ENCODE peak calls at places on chromosomes 3 and 15, in six cellular contexts. V is NCI-H748 treated with DMSO at 0.1 percent for 48 hours, Q is NCI-H82, K is left cardiac atrium, A is fibroblast of lung, I is NCI-H1417. O is an unnamed sample.

GRCh38 chr3:122996038-122996580 is 31.5 kb downstream of the SEMA5B start:
- DNase-seq in A (no peak), Q (peak; percentile 95), K (no peak), V (no peak), I (no peak), O (peak; percentile 14)

GRCh38 chr3:111729087-111729846 is 129.8 kb upstream of the PHLDB2 start:
- DNase-seq in I (no peak), Q (peak; percentile 76), V (no peak), K (peak; percentile 80), A (peak; percentile 95), O (peak; percentile 52)

GRCh38 chr3:128066111-128066510 is 13.9 kb downstream of the SEC61A1 start:
- DNase-seq in A (no peak), I (no peak), Q (peak; percentile 36), V (no peak), K (no peak), O (no peak)

GRCh38 chr15:31150732-31151212 is 49.2 kb upstream of the TRPM1 start:
- DNase-seq in I (no peak), Q (no peak), A (no peak), K (no peak), V (no peak), O (peak; percentile 74)

GRCh38 chr15:70375586-70375985 is 277.9 kb upstream of the TLE3 start:
- DNase-seq in Q (peak; percentile 31), K (no peak), V (no peak), A (no peak), I (no peak), O (no peak)

GRCh38 chr3:71584216-71585061 is 911 bp upstream of the FOXP1 start:
- DNase-seq in I (peak; percentile 77), K (peak; percentile 51), V (peak; percentile 50), Q (peak; percentile 27), A (peak; percentile 71), O (peak; percentile 89)

GRCh38 chr3:63232764-63233396 is 45.2 kb upstream of the SYNPR start:
- DNase-seq in A (peak; percentile 9), Q (peak; percentile 47), I (peak; percentile 4), K (no peak), V (peak; percentile 25), O (no peak)

GRCh38 chr3:138640537-138640936 is 32.0 kb downstream of the FAIM start:
- DNase-seq in K (no peak), I (peak; percentile 2), A (peak; percentile 5), Q (no peak), V (no peak), O (no peak)

GRCh38 chr3:122231781-122232180 is 48.3 kb downstream of the CASR start:
- DNase-seq in I (no peak), K (no peak), Q (no peak), V (no peak), A (no peak), O (no peak)

GRCh38 chr3:99084825-99085224 is 183.3 kb upstream of the DCBLD2 start:
- DNase-seq in V (no peak), Q (no peak), I (no peak), K (no peak), A (peak; percentile 7), O (no peak)

GRCh38 chr15:98774756-98775497 is 126.6 kb downstream of the IGF1R start:
- DNase-seq in K (no peak), I (peak; percentile 71), Q (no peak), V (no peak), A (no peak), O (peak; percentile 80)

GRCh38 chr3:69343875-69344274 is 42.0 kb downstream of the FRMD4B start:
- DNase-seq in Q (no peak), V (no peak), I (no peak), A (no peak), K (no peak), O (no peak)

GRCh38 chr3:135514064-135514455 is 451.5 kb upstream of the PPP2R3A start:
- DNase-seq in I (no peak), A (no peak), Q (no peak), K (no peak), V (no peak), O (no peak)

GRCh38 chr3:73513260-73513659 is 111.5 kb downstream of the PDZRN3 start:
- DNase-seq in A (no peak), V (peak; percentile 11), Q (peak; percentile 6), K (no peak), I (no peak), O (no peak)

GRCh38 chr3:36695769-36696137 is 68.6 kb downstream of the DCLK3 start:
- DNase-seq in K (no peak), Q (no peak), V (no peak), A (peak; percentile 89), I (no peak), O (no peak)

GRCh38 chr3:8236264-8236663 is 265.4 kb upstream of the LMCD1 start:
- DNase-seq in V (no peak), Q (no peak), I (no peak), K (no peak), A (no peak), O (no peak)

GRCh38 chr15:83057660-83058376 is 9.2 kb downstream of the BTBD1 start:
- DNase-seq in A (peak; percentile 44), Q (no peak), V (no peak), K (no peak), I (no peak), O (no peak)

GRCh38 chr3:48999085-48999858 is 7.9 kb upstream of the WDR6 start:
- DNase-seq in V (no peak), I (peak; percentile 86), K (no peak), Q (no peak), A (no peak), O (no peak)

GRCh38 chr3:151091685-151092352 is 6.4 kb downstream of the MED12L start:
- DNase-seq in Q (no peak), V (no peak), K (no peak), I (no peak), A (peak; percentile 52), O (no peak)

GRCh38 chr3:39028466-39028865 is 23.3 kb downstream of the SCN11A start:
- DNase-seq in Q (no peak), V (no peak), A (no peak), K (no peak), I (no peak), O (no peak)

GRCh38 chr15:51223771-51224229 is 114.6 kb downstream of the CYP19A1 start:
- DNase-seq in A (peak; percentile 89), I (no peak), Q (no peak), K (no peak), V (no peak), O (peak; percentile 48)

GRCh38 chr3:118332699-118333098 is 701.9 kb downstream of the IGSF11 start:
- DNase-seq in I (no peak), V (no peak), K (no peak), Q (no peak), A (no peak), O (no peak)

GRCh38 chr3:4712109-4712508 is 219.0 kb downstream of the ITPR1 start:
- DNase-seq in K (no peak), A (peak; percentile 98), V (peak; percentile 46), I (peak; percentile 42), Q (no peak), O (no peak)

GRCh38 chr3:119809249-119810017 is 27.5 kb downstream of the NR1I2 start:
- DNase-seq in K (no peak), Q (no peak), I (no peak), A (no peak), V (no peak), O (peak; percentile 82)

GRCh38 chr15:92780816-92781215 is 119.3 kb upstream of the CHD2 start:
- DNase-seq in A (no peak), V (peak; percentile 88), K (no peak), Q (peak; percentile 37), I (peak; percentile 99), O (no peak)

GRCh38 chr15:63043391-63044076 is 987 bp downstream of the TPM1 start:
- DNase-seq in A (no peak), Q (peak; percentile 52), I (peak; percentile 37), V (no peak), K (peak; percentile 41), O (no peak)

GRCh38 chr15:77568960-77569646 is 63.6 kb downstream of the LINGO1 start:
- DNase-seq in I (peak; percentile 52), Q (peak; percentile 69), K (peak; percentile 53), V (no peak), A (peak; percentile 12), O (no peak)

GRCh38 chr15:80992436-80992835 is 2.8 kb upstream of the MESD start:
- DNase-seq in V (no peak), A (no peak), Q (peak; percentile 71), K (no peak), I (no peak), O (no peak)

GRCh38 chr3:143158549-143158988 is 39.0 kb downstream of the CHST2 start:
- DNase-seq in K (no peak), A (no peak), V (no peak), I (no peak), Q (no peak), O (no peak)

GRCh38 chr3:1987983-1988382 is 110.7 kb upstream of the CNTN4 start:
- DNase-seq in A (peak; percentile 2), K (no peak), V (no peak), I (peak; percentile 6), Q (peak; percentile 30), O (no peak)

GRCh38 chr15:99708563-99708962 is 24.7 kb downstream of the LYSMD4 start:
- DNase-seq in I (no peak), Q (no peak), V (no peak), K (peak; percentile 90), A (peak; percentile 91), O (peak; percentile 96)

O was measured in lower leg skin.